ENCODE peak calls at places on chromosomes 12 and 14, in six cellular contexts. Q is CD8-positive, alpha-beta T cell; W is astrocyte; F is mucosa of descending colon; T is BJ; Z is foreskin fibroblast. I is an unnamed sample.

GRCh38 chr12:45273717-45274271 is 57.9 kb downstream of the ANO6 start:
- DNase-seq in Z (peak), F (no peak), Q (no peak), T (peak), W (peak), I (peak)

GRCh38 chr12:123479442-123480180 is 21.7 kb downstream of the SNRNP35 start:
- DNase-seq in F (no peak), T (no peak), Q (no peak), W (no peak), Z (no peak), I (no peak)

GRCh38 chr14:99728231-99728920 is 44.3 kb downstream of the CYP46A1 start:
- DNase-seq in W (no peak), F (no peak), Q (no peak), T (no peak), Z (no peak), I (no peak)

GRCh38 chr12:81332054-81332453 is 254.2 kb downstream of the ACSS3 start:
- DNase-seq in Q (no peak), T (no peak), Z (peak), F (no peak), W (no peak), I (no peak)

GRCh38 chr12:69527506-69528272 is 57.5 kb downstream of the FRS2 start:
- DNase-seq in F (no peak), T (peak), Z (peak), W (peak), Q (no peak), I (peak)

GRCh38 chr14:51859136-51859535 is 1.3 kb upstream of the GNG2 start:
- DNase-seq in Q (no peak), W (peak), T (no peak), F (no peak), Z (peak), I (no peak)

GRCh38 chr14:79585845-79586244 is 625.5 kb downstream of the DIO2 start:
- DNase-seq in Q (no peak), W (peak), Z (peak), T (no peak), F (no peak), I (peak)

GRCh38 chr14:71474291-71474690 is 457.9 kb upstream of the RGS6 start:
- DNase-seq in F (no peak), Z (peak), W (no peak), Q (no peak), T (no peak), I (peak)

GRCh38 chr12:12282202-12282601 is 15.4 kb upstream of the LRP6 start:
- DNase-seq in T (no peak), F (no peak), Q (no peak), Z (no peak), W (no peak), I (no peak)

GRCh38 chr12:125023065-125023464 is 29.6 kb downstream of the BRI3BP start:
- DNase-seq in W (no peak), Q (no peak), F (no peak), T (no peak), Z (no peak), I (no peak)

GRCh38 chr12:12726543-12727093 is 9.4 kb downstream of the CDKN1B start:
- DNase-seq in T (peak), F (no peak), Z (peak), W (peak), Q (no peak), I (peak)

GRCh38 chr12:118271770-118272417 is 100.8 kb downstream of the TAOK3 start:
- DNase-seq in Z (no peak), Q (no peak), T (no peak), F (no peak), W (no peak), I (no peak)

DNA sequence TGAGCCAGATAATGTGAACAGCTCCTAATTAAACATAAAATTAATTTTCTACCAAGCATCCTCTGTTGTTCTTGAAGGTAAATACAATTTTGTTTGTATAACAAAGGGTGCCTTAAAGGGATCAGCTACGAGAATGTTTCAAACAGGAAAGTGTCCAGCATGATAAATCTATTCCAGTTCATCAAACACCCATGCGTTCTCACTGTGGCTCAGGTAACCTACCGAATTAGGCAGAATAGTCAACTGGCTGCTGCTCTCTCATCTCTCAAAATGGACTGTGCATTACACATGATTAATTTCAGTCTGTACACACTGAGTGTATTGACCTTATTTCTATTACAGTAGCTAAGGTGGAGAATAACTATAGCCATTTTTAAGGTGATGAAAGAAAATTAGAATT is 127.5 kb upstream of the RMST start:
- DNase-seq in Q (no peak), Z (no peak), F (no peak), T (no peak), W (no peak), I (no peak)
- TF ChIP-seq CTCF in Q (no peak), Z (no peak), F (no peak), T (no peak), W (no peak), I (no peak)

DNA sequence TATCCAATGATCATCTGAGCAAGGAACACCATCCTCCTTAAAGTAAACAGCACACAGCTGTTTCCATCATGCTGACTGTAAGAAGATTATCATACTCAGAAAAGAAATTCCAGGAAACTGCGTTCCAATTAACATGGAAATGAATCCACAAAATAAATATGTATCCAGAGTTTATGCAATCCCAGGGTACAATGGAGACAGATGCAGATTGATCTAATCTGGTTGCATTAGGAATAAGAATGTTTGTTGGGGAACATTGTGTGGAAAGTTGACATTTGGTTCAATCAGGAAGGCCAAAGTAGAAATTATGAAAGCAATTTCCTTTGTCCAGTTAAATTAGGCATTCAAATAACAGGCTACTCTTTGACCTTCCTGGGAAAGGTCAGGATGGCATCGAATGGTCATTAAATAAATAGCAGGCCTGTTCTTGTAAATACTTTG is 236.9 kb upstream of the AMIGO2 start:
- DNase-seq in W (no peak), Z (peak), Q (no peak), F (no peak), T (no peak), I (peak)
- H3K4me3 ChIP-seq in W (no peak), Z (no peak), Q (no peak), F (no peak), T (no peak), I (no peak)

DNA sequence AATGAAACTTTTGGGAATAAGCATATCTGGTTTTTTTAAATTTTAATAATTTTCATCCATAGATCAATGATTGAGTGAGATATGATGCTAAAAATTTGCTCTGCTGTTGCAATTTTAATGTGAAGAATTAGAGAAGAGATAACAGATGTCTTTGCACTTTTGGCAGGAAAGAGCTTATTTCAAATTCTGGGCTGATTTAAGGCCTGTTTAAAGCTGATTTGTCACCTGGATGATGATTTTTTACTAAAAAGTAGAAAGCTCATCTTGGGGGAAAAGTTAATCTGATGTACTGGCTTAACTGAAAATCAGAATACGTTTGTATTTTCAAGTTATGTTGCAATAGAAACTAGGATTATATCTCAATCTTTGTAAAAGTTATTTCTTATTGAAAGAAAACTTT is 268.9 kb upstream of the NOVA1 start:
- DNase-seq in F (no peak), W (no peak), Z (no peak), T (no peak), Q (no peak), I (no peak)
- TF ChIP-seq CTCF in F (no peak), W (no peak), Z (no peak), T (no peak), Q (no peak), I (no peak)

GRCh38 chr12:121523741-121524140 is 57.1 kb downstream of the KDM2B start:
- DNase-seq in Q (no peak), W (no peak), Z (no peak), T (no peak), F (no peak), I (no peak)
- H3K4me3 ChIP-seq in Q (no peak), W (no peak), Z (no peak), T (no peak), F (no peak), I (no peak)

GRCh38 chr12:131171029-131171428 is 217.3 kb downstream of the ADGRD1 start:
- DNase-seq in Q (no peak), F (no peak), Z (no peak), W (no peak), T (no peak), I (peak)
- TF ChIP-seq CTCF in Q (no peak), F (no peak), Z (no peak), W (no peak), T (no peak), I (no peak)

GRCh38 chr14:91350483-91350812 is 67.2 kb downstream of the CCDC88C start:
- DNase-seq in W (no peak), Z (no peak), T (no peak), F (no peak), Q (no peak), I (no peak)

GRCh38 chr14:91351508-91351853 is 66.1 kb downstream of the CCDC88C start:
- DNase-seq in Z (no peak), T (no peak), F (no peak), W (no peak), Q (no peak), I (no peak)

GRCh38 chr14:91350813-91351507 is 66.7 kb downstream of the CCDC88C start:
- DNase-seq in Z (no peak), F (no peak), Q (no peak), T (no peak), W (no peak), I (no peak)

GRCh38 chr14:91348861-91349465 is 68.7 kb downstream of the CCDC88C start:
- DNase-seq in Z (no peak), F (no peak), W (no peak), T (no peak), Q (no peak), I (no peak)

DNA sequence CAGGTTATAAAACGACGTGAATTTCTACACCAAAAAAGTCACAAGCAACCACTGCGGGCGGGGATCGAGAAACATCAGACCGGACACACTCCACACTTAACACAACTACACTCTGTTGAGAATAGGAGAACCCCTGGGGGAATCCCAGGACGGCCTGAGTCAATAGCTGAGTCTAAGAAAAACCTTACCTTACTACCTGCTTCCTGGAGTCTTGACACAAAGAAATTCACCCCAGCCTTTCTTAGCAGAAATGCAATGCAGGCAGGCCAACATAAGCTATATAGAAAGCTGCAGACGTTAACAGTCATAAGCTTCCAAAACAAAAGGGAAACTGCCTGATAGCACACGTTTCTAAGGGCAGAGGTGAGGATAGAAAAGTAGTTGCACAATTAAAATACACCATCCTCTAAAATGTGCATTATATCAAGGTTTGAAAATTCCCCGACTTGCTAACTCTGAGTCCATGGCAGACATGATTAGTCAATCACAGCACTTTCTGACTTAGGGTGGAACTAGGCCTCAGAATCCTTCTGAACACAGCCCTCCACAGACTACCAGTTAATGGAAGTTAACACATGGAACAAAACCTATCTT is 68.0 kb downstream of the CCDC88C start:
- DNase-seq in Z (no peak), W (no peak), T (no peak), F (no peak), Q (no peak), I (no peak)
- H3K4me3 ChIP-seq in Z (no peak), W (no peak), T (no peak), F (no peak), Q (no peak), I (no peak)

GRCh38 chr14:76955575-76956252 is 72.8 kb downstream of the IRF2BPL start:
- DNase-seq in W (peak), F (no peak), Q (peak), Z (peak), T (no peak), I (peak)
- TF ChIP-seq CTCF in W (no peak), F (no peak), Q (no peak), Z (no peak), T (no peak), I (no peak)

GRCh38 chr12:9758119-9758518 is 2.6 kb downstream of the CD69 start:
- DNase-seq in F (no peak), T (no peak), Z (no peak), Q (no peak), W (no peak), I (no peak)

GRCh38 chr12:9756756-9757155 is 3.9 kb downstream of the CD69 start:
- DNase-seq in Z (no peak), W (no peak), T (no peak), Q (no peak), F (no peak), I (no peak)

GRCh38 chr12:9756174-9756573 is 4.5 kb downstream of the CD69 start:
- DNase-seq in Z (no peak), T (no peak), W (no peak), Q (no peak), F (no peak), I (no peak)

GRCh38 chr12:9759680-9760592 is 765 bp downstream of the CD69 start:
- DNase-seq in T (no peak), F (no peak), Z (no peak), W (no peak), Q (no peak), I (no peak)

GRCh38 chr12:9757433-9758025 is 3.2 kb downstream of the CD69 start:
- DNase-seq in Q (no peak), T (no peak), W (no peak), F (no peak), Z (no peak), I (no peak)
- H3K4me3 ChIP-seq in Q (peak), T (no peak), W (no peak), F (no peak), Z (no peak), I (no peak)

GRCh38 chr12:112111931-112112330 is 3.3 kb upstream of the NAA25 start:
- DNase-seq in T (no peak), F (no peak), Z (no peak), Q (no peak), W (no peak), I (no peak)
- TF ChIP-seq CTCF in T (no peak), F (no peak), Z (no peak), Q (no peak), W (no peak), I (no peak)

GRCh38 chr12:25395227-25395626 is 144.5 kb upstream of the KRAS start:
- DNase-seq in Q (no peak), Z (no peak), W (no peak), T (no peak), F (no peak), I (no peak)
- H3K4me3 ChIP-seq in Q (no peak), Z (no peak), W (no peak), T (no peak), F (no peak), I (no peak)